ENCODE peak calls at places on chromosomes 12 and 14, in eight cellular contexts. N is activated T-cell treated with anti-CD3 and anti-CD28 coated beads, Interleukin-2, amount 50 U/mL, for 72 hours; J is HFFc6; T is NCI-H748 treated with DMSO at 0.1 percent for 48 hours; Q is foreskin fibroblast; W is HL-60; M is activated CD4-positive, alpha-beta T cell treated with anti-CD3 and anti-CD28 coated beads for 4 hours; C is smooth muscle cell of the brain vasculature. X is an unnamed sample.

GRCh38 chr14:52797653-52798052 is 6.2 kb upstream of the GNPNAT1 start:
- DNase-seq in N (no peak), J (no peak), T (no peak), Q (no peak), W (no peak), M (no peak), C (no peak), X (no peak)

GRCh38 chr12:3483089-3483488 is 7.9 kb upstream of the PRMT8 start:
- DNase-seq in N (no peak), J (no peak), T (no peak), Q (no peak), W (no peak), M (no peak), C (no peak), X (no peak)

GRCh38 chr14:73825551-73826188 is 26.0 kb upstream of the PTGR2 start:
- DNase-seq in N (peak), J (peak), T (peak), Q (peak), W (peak), M (peak), C (peak), X (peak)

GRCh38 chr14:97638864-97639263 is 841.7 kb downstream of the VRK1 start:
- DNase-seq in N (no peak), J (no peak), T (no peak), Q (no peak), W (no peak), M (no peak), C (no peak), X (no peak)

GRCh38 chr12:51368640-51369517 is 22.3 kb downstream of the GALNT6 start:
- DNase-seq in N (peak), J (no peak), T (no peak), Q (no peak), W (no peak), M (peak), C (no peak), X (peak)

GRCh38 chr14:56094063-56094462 is 24.1 kb upstream of the PELI2 start:
- DNase-seq in N (no peak), J (no peak), T (no peak), Q (no peak), W (peak), M (no peak), C (no peak), X (no peak)

GRCh38 chr12:127169321-127170270 is 1097.4 kb upstream of the TMEM132C start:
- DNase-seq in N (no peak), J (peak), T (no peak), Q (no peak), W (no peak), M (no peak), C (no peak), X (no peak)

GRCh38 chr12:100489326-100489725 is 15.7 kb downstream of the NR1H4 start:
- DNase-seq in N (no peak), J (no peak), T (no peak), Q (no peak), W (no peak), M (no peak), C (no peak), X (no peak)

GRCh38 chr14:74867673-74868072 is 8.3 kb downstream of the PROX2 start:
- DNase-seq in N (peak), J (no peak), T (no peak), Q (peak), W (no peak), M (peak), C (no peak), X (peak)

GRCh38 chr14:70642313-70643235 is 858 bp downstream of the TTC9 start:
- DNase-seq in N (peak), J (no peak), T (no peak), Q (no peak), W (no peak), M (no peak), C (no peak), X (peak)

GRCh38 chr12:27549801-27550652 is 26.0 kb downstream of the PPFIBP1 start:
- DNase-seq in N (no peak), J (peak), T (no peak), Q (peak), W (peak), M (no peak), C (peak), X (no peak)

GRCh38 chr12:48296586-48297396 is 53.9 kb downstream of the ZNF641 start:
- DNase-seq in N (peak), J (peak), T (no peak), Q (peak), W (no peak), M (peak), C (peak), X (peak)

GRCh38 chr12:108567388-108567787 is 5.0 kb downstream of the ISCU start:
- DNase-seq in N (no peak), J (no peak), T (no peak), Q (no peak), W (no peak), M (no peak), C (no peak), X (no peak)

GRCh38 chr12:115378296-115378695 is 694.3 kb upstream of the TBX3 start:
- DNase-seq in N (no peak), J (no peak), T (no peak), Q (no peak), W (no peak), M (no peak), C (no peak), X (no peak)

GRCh38 chr12:11839093-11839641 is 189.7 kb downstream of the ETV6 start:
- DNase-seq in N (no peak), J (no peak), T (no peak), Q (no peak), W (peak), M (no peak), C (no peak), X (no peak)

GRCh38 chr14:64649383-64649998 is 54.7 kb upstream of the PLEKHG3 start:
- DNase-seq in N (no peak), J (no peak), T (no peak), Q (peak), W (no peak), M (no peak), C (no peak), X (no peak)

GRCh38 chr12:57227315-57228115 is 2.0 kb upstream of the SHMT2 start:
- DNase-seq in N (no peak), J (peak), T (no peak), Q (no peak), W (no peak), M (no peak), C (no peak), X (no peak)

GRCh38 chr12:13000935-13001724 is 1.1 kb upstream of the HEBP1 start:
- DNase-seq in N (peak), J (no peak), T (no peak), Q (peak), W (no peak), M (peak), C (no peak), X (peak)

GRCh38 chr14:64835431-64835830 is 44.3 kb downstream of the SPTB start:
- DNase-seq in N (no peak), J (no peak), T (no peak), Q (no peak), W (no peak), M (no peak), C (no peak), X (no peak)

GRCh38 chr12:67069451-67070306 is 199.5 kb upstream of the CAND1 start:
- DNase-seq in N (peak), J (no peak), T (no peak), Q (no peak), W (peak), M (peak), C (no peak), X (peak)

GRCh38 chr12:54132979-54133378 is 55.8 kb downstream of the SMUG1 start:
- DNase-seq in N (no peak), J (no peak), T (no peak), Q (no peak), W (no peak), M (no peak), C (no peak), X (no peak)

GRCh38 chr14:78469947-78470346 is 299.8 kb downstream of the NRXN3 start:
- DNase-seq in N (no peak), J (no peak), T (no peak), Q (no peak), W (no peak), M (no peak), C (no peak), X (no peak)

GRCh38 chr12:96698521-96698920 is 208.5 kb upstream of the NEDD1 start:
- DNase-seq in N (no peak), J (no peak), T (no peak), Q (no peak), W (no peak), M (no peak), C (no peak), X (no peak)

GRCh38 chr14:76456200-76456599 is 80.3 kb downstream of the ESRRB start:
- DNase-seq in N (peak), J (peak), T (peak), Q (no peak), W (no peak), M (no peak), C (no peak), X (no peak)

GRCh38 chr12:97556201-97556824 is 93.7 kb downstream of the RMST start:
- DNase-seq in N (no peak), J (peak), T (no peak), Q (no peak), W (no peak), M (no peak), C (no peak), X (no peak)

GRCh38 chr14:22164616-22165015 is 424.4 kb downstream of the DAD1 start:
- DNase-seq in N (no peak), J (no peak), T (no peak), Q (no peak), W (no peak), M (no peak), C (no peak), X (no peak)

GRCh38 chr12:48917857-48918537 is 7.3 kb downstream of the FKBP11 start:
- DNase-seq in N (no peak), J (no peak), T (no peak), Q (no peak), W (no peak), M (peak), C (no peak), X (peak)

GRCh38 chr12:76329163-76329562 is 19.1 kb downstream of the BBS10 start:
- DNase-seq in N (no peak), J (peak), T (no peak), Q (peak), W (no peak), M (no peak), C (no peak), X (no peak)

GRCh38 chr12:92063641-92064040 is 82.0 kb downstream of the BTG1 start:
- DNase-seq in N (no peak), J (peak), T (no peak), Q (peak), W (no peak), M (no peak), C (no peak), X (no peak)

GRCh38 chr12:108346727-108347710 is 7.9 kb upstream of the CMKLR1 start:
- DNase-seq in N (no peak), J (no peak), T (no peak), Q (no peak), W (no peak), M (no peak), C (no peak), X (no peak)

X was measured in activated naive CD4-positive, alpha-beta T cell treated with anti-CD3 and anti-CD28 coated beads, Interleukin-2, amount 50 U/mL, for 16 hours.